ENCODE peak calls at places on chromosomes 1 and 21, in nine cellular contexts. One of them, this sample, is unnamed.

GRCh38 chr1:8285103-8285502 is 32.8 kb upstream of the SLC45A1 start:
- DNase-seq in stimulated activated CD4-positive, alpha-beta T cell treated with anti-CD3 and anti-CD28 coated beads, Interleukin-4, amount 100 ng/mL, for 24 hours: no peak
- DNase-seq in iPS-NIHi11: no peak
- DNase-seq in non-pigmented ciliary epithelial cell: no peak
- DNase-seq in DMS153: no peak
- DNase-seq in naive thymus-derived CD8-positive, alpha-beta T cell: no peak
- DNase-seq in GM13976: no peak
- DNase-seq in kidney glomerular epithelial cell: no peak
- DNase-seq in nephron progenitor cell: no peak
- DNase-seq in this sample: no peak

GRCh38 chr1:53328009-53328489 is at the start of gene LRP8:
- DNase-seq in non-pigmented ciliary epithelial cell: no peak
- DNase-seq in nephron progenitor cell: peak; percentile 86
- DNase-seq in DMS153: peak; percentile 10
- DNase-seq in GM13976: peak; percentile 96
- DNase-seq in kidney glomerular epithelial cell: no peak
- DNase-seq in naive thymus-derived CD8-positive, alpha-beta T cell: peak; percentile 70
- DNase-seq in stimulated activated CD4-positive, alpha-beta T cell treated with anti-CD3 and anti-CD28 coated beads, Interleukin-4, amount 100 ng/mL, for 24 hours: peak; percentile 83
- DNase-seq in iPS-NIHi11: peak; percentile 94
- DNase-seq in this sample: peak; percentile 68

GRCh38 chr1:202821467-202821866 is 10.7 kb downstream of the PCAT6 start:
- DNase-seq in iPS-NIHi11: no peak
- DNase-seq in kidney glomerular epithelial cell: no peak
- DNase-seq in nephron progenitor cell: no peak
- DNase-seq in naive thymus-derived CD8-positive, alpha-beta T cell: no peak
- DNase-seq in DMS153: no peak
- DNase-seq in GM13976: no peak
- DNase-seq in stimulated activated CD4-positive, alpha-beta T cell treated with anti-CD3 and anti-CD28 coated beads, Interleukin-4, amount 100 ng/mL, for 24 hours: no peak
- DNase-seq in non-pigmented ciliary epithelial cell: no peak
- DNase-seq in this sample: no peak

GRCh38 chr21:27023186-27023585 is 56.3 kb upstream of the ADAMTS5 start:
- DNase-seq in iPS-NIHi11: no peak
- DNase-seq in non-pigmented ciliary epithelial cell: no peak
- DNase-seq in GM13976: no peak
- DNase-seq in naive thymus-derived CD8-positive, alpha-beta T cell: no peak
- DNase-seq in stimulated activated CD4-positive, alpha-beta T cell treated with anti-CD3 and anti-CD28 coated beads, Interleukin-4, amount 100 ng/mL, for 24 hours: no peak
- DNase-seq in kidney glomerular epithelial cell: no peak
- DNase-seq in DMS153: no peak
- DNase-seq in nephron progenitor cell: no peak
- DNase-seq in this sample: no peak

GRCh38 chr1:8962812-8963669 is 17.4 kb downstream of the CA6 start:
- DNase-seq in DMS153: peak; percentile 68
- DNase-seq in GM13976: peak; percentile 80
- DNase-seq in naive thymus-derived CD8-positive, alpha-beta T cell: peak; percentile 42
- DNase-seq in nephron progenitor cell: peak; percentile 32
- DNase-seq in kidney glomerular epithelial cell: no peak
- DNase-seq in stimulated activated CD4-positive, alpha-beta T cell treated with anti-CD3 and anti-CD28 coated beads, Interleukin-4, amount 100 ng/mL, for 24 hours: peak; percentile 45
- DNase-seq in iPS-NIHi11: peak; percentile 84
- DNase-seq in non-pigmented ciliary epithelial cell: no peak
- DNase-seq in this sample: peak; percentile 82

GRCh38 chr1:185426761-185427698 is 110.0 kb upstream of the IVNS1ABP start:
- DNase-seq in kidney glomerular epithelial cell: no peak
- DNase-seq in stimulated activated CD4-positive, alpha-beta T cell treated with anti-CD3 and anti-CD28 coated beads, Interleukin-4, amount 100 ng/mL, for 24 hours: no peak
- DNase-seq in DMS153: no peak
- DNase-seq in iPS-NIHi11: no peak
- DNase-seq in naive thymus-derived CD8-positive, alpha-beta T cell: no peak
- DNase-seq in GM13976: no peak
- DNase-seq in nephron progenitor cell: no peak
- DNase-seq in non-pigmented ciliary epithelial cell: no peak
- DNase-seq in this sample: peak; percentile 92

GRCh38 chr1:1434131-1434811 is 1.2 kb upstream of the VWA1 start:
- DNase-seq in GM13976: peak; percentile 40
- DNase-seq in iPS-NIHi11: peak; percentile 69
- DNase-seq in nephron progenitor cell: peak; percentile 53
- DNase-seq in stimulated activated CD4-positive, alpha-beta T cell treated with anti-CD3 and anti-CD28 coated beads, Interleukin-4, amount 100 ng/mL, for 24 hours: no peak
- DNase-seq in non-pigmented ciliary epithelial cell: no peak
- DNase-seq in kidney glomerular epithelial cell: no peak
- DNase-seq in DMS153: peak; percentile 64
- DNase-seq in naive thymus-derived CD8-positive, alpha-beta T cell: no peak
- DNase-seq in this sample: peak; percentile 31

GRCh38 chr1:5164155-5164554 is 509.7 kb downstream of the AJAP1 start:
- DNase-seq in kidney glomerular epithelial cell: peak; percentile 7
- DNase-seq in nephron progenitor cell: no peak
- DNase-seq in GM13976: no peak
- DNase-seq in non-pigmented ciliary epithelial cell: no peak
- DNase-seq in DMS153: no peak
- DNase-seq in stimulated activated CD4-positive, alpha-beta T cell treated with anti-CD3 and anti-CD28 coated beads, Interleukin-4, amount 100 ng/mL, for 24 hours: peak; percentile 8
- DNase-seq in naive thymus-derived CD8-positive, alpha-beta T cell: no peak
- DNase-seq in iPS-NIHi11: no peak
- DNase-seq in this sample: no peak

GRCh38 chr1:161084205-161084988 is 5.0 kb downstream of the NECTIN4 start:
- DNase-seq in stimulated activated CD4-positive, alpha-beta T cell treated with anti-CD3 and anti-CD28 coated beads, Interleukin-4, amount 100 ng/mL, for 24 hours: no peak
- DNase-seq in DMS153: no peak
- DNase-seq in kidney glomerular epithelial cell: no peak
- DNase-seq in naive thymus-derived CD8-positive, alpha-beta T cell: no peak
- DNase-seq in non-pigmented ciliary epithelial cell: no peak
- DNase-seq in nephron progenitor cell: no peak
- DNase-seq in iPS-NIHi11: no peak
- DNase-seq in GM13976: no peak
- DNase-seq in this sample: no peak

GRCh38 chr1:100731758-100732157 is 12.2 kb downstream of the VCAM1 start:
- DNase-seq in nephron progenitor cell: no peak
- DNase-seq in kidney glomerular epithelial cell: no peak
- DNase-seq in iPS-NIHi11: no peak
- DNase-seq in stimulated activated CD4-positive, alpha-beta T cell treated with anti-CD3 and anti-CD28 coated beads, Interleukin-4, amount 100 ng/mL, for 24 hours: no peak
- DNase-seq in non-pigmented ciliary epithelial cell: no peak
- DNase-seq in DMS153: no peak
- DNase-seq in GM13976: no peak
- DNase-seq in naive thymus-derived CD8-positive, alpha-beta T cell: no peak
- DNase-seq in this sample: no peak

GRCh38 chr1:5965586-5966131 is 26.6 kb downstream of the NPHP4 start:
- DNase-seq in naive thymus-derived CD8-positive, alpha-beta T cell: no peak
- DNase-seq in iPS-NIHi11: no peak
- DNase-seq in DMS153: no peak
- DNase-seq in non-pigmented ciliary epithelial cell: no peak
- DNase-seq in GM13976: no peak
- DNase-seq in kidney glomerular epithelial cell: no peak
- DNase-seq in nephron progenitor cell: no peak
- DNase-seq in stimulated activated CD4-positive, alpha-beta T cell treated with anti-CD3 and anti-CD28 coated beads, Interleukin-4, amount 100 ng/mL, for 24 hours: no peak
- DNase-seq in this sample: no peak

GRCh38 chr1:54887665-54888071 is 673 bp upstream of the DHCR24 start:
- DNase-seq in iPS-NIHi11: no peak
- DNase-seq in nephron progenitor cell: no peak
- DNase-seq in DMS153: no peak
- DNase-seq in non-pigmented ciliary epithelial cell: no peak
- DNase-seq in GM13976: no peak
- DNase-seq in kidney glomerular epithelial cell: peak; percentile 69
- DNase-seq in naive thymus-derived CD8-positive, alpha-beta T cell: no peak
- DNase-seq in stimulated activated CD4-positive, alpha-beta T cell treated with anti-CD3 and anti-CD28 coated beads, Interleukin-4, amount 100 ng/mL, for 24 hours: no peak
- DNase-seq in this sample: no peak

GRCh38 chr1:41418868-41419583 is 57.8 kb downstream of the FOXO6 start:
- DNase-seq in nephron progenitor cell: no peak
- DNase-seq in iPS-NIHi11: peak; percentile 73
- DNase-seq in DMS153: peak; percentile 93
- DNase-seq in GM13976: no peak
- DNase-seq in stimulated activated CD4-positive, alpha-beta T cell treated with anti-CD3 and anti-CD28 coated beads, Interleukin-4, amount 100 ng/mL, for 24 hours: no peak
- DNase-seq in non-pigmented ciliary epithelial cell: no peak
- DNase-seq in naive thymus-derived CD8-positive, alpha-beta T cell: no peak
- DNase-seq in kidney glomerular epithelial cell: peak; percentile 69
- DNase-seq in this sample: peak; percentile 85

GRCh38 chr1:6801998-6802397 is 16.7 kb downstream of the CAMTA1 start:
- DNase-seq in GM13976: no peak
- DNase-seq in naive thymus-derived CD8-positive, alpha-beta T cell: no peak
- DNase-seq in nephron progenitor cell: no peak
- DNase-seq in DMS153: no peak
- DNase-seq in kidney glomerular epithelial cell: no peak
- DNase-seq in iPS-NIHi11: no peak
- DNase-seq in stimulated activated CD4-positive, alpha-beta T cell treated with anti-CD3 and anti-CD28 coated beads, Interleukin-4, amount 100 ng/mL, for 24 hours: no peak
- DNase-seq in non-pigmented ciliary epithelial cell: no peak
- DNase-seq in this sample: no peak

GRCh38 chr1:56065729-56066128 is 513.6 kb downstream of the PLPP3 start:
- DNase-seq in kidney glomerular epithelial cell: peak; percentile 81
- DNase-seq in non-pigmented ciliary epithelial cell: no peak
- DNase-seq in DMS153: no peak
- DNase-seq in naive thymus-derived CD8-positive, alpha-beta T cell: no peak
- DNase-seq in iPS-NIHi11: no peak
- DNase-seq in GM13976: no peak
- DNase-seq in nephron progenitor cell: no peak
- DNase-seq in stimulated activated CD4-positive, alpha-beta T cell treated with anti-CD3 and anti-CD28 coated beads, Interleukin-4, amount 100 ng/mL, for 24 hours: no peak
- DNase-seq in this sample: no peak